ENCODE peak calls at places on chromosomes 11 and 22, in nine cellular contexts. One of them, this sample, is unnamed.

GRCh38 chr11:114262681-114263509 is 33.3 kb upstream of the NNMT start:
- DNase-seq in PC-3: peak; percentile 74
- DNase-seq in OCI-LY7: peak; percentile 50
- DNase-seq in GM23338: peak; percentile 72
- DNase-seq in MM.1S: peak; percentile 27
- DNase-seq in SK-N-SH: peak; percentile 75
- DNase-seq in neural progenitor cell: peak; percentile 77
- DNase-seq in hepatocyte: peak; percentile 71
- DNase-seq in HCT116: peak; percentile 26
- DNase-seq in this sample: peak; percentile 80

GRCh38 chr11:12066056-12066798 is 44.2 kb upstream of the MICAL2 start:
- DNase-seq in PC-3: peak; percentile 96
- DNase-seq in OCI-LY7: no peak
- DNase-seq in GM23338: no peak
- DNase-seq in MM.1S: no peak
- DNase-seq in SK-N-SH: no peak
- DNase-seq in neural progenitor cell: no peak
- DNase-seq in hepatocyte: peak; percentile 86
- DNase-seq in HCT116: peak; percentile 93
- DNase-seq in this sample: peak; percentile 98

GRCh38 chr11:86484164-86484794 is 109.6 kb downstream of the CCDC81 start:
- DNase-seq in PC-3: peak; percentile 92
- DNase-seq in OCI-LY7: no peak
- DNase-seq in GM23338: no peak
- DNase-seq in MM.1S: no peak
- DNase-seq in SK-N-SH: no peak
- DNase-seq in neural progenitor cell: no peak
- DNase-seq in hepatocyte: peak; percentile 76
- DNase-seq in HCT116: peak; percentile 31
- DNase-seq in this sample: peak; percentile 96

GRCh38 chr11:78199653-78200015 is 10.9 kb downstream of the USP35 start:
- DNase-seq in PC-3: no peak
- DNase-seq in OCI-LY7: no peak
- DNase-seq in GM23338: no peak
- DNase-seq in MM.1S: no peak
- DNase-seq in SK-N-SH: no peak
- DNase-seq in neural progenitor cell: no peak
- DNase-seq in hepatocyte: no peak
- DNase-seq in HCT116: no peak
- DNase-seq in this sample: no peak

GRCh38 chr11:10382518-10382917 is 72.5 kb upstream of the AMPD3 start:
- DNase-seq in PC-3: peak; percentile 47
- DNase-seq in OCI-LY7: peak; percentile 57
- DNase-seq in GM23338: peak; percentile 80
- DNase-seq in MM.1S: no peak
- DNase-seq in SK-N-SH: no peak
- DNase-seq in neural progenitor cell: no peak
- DNase-seq in hepatocyte: no peak
- DNase-seq in HCT116: peak; percentile 63
- DNase-seq in this sample: peak; percentile 63

GRCh38 chr11:99069831-99070444 is 49.2 kb downstream of the CNTN5 start:
- DNase-seq in PC-3: peak; percentile 39
- DNase-seq in OCI-LY7: no peak
- DNase-seq in GM23338: peak; percentile 45
- DNase-seq in MM.1S: peak; percentile 82
- DNase-seq in SK-N-SH: no peak
- DNase-seq in neural progenitor cell: peak; percentile 78
- DNase-seq in hepatocyte: peak; percentile 49
- DNase-seq in HCT116: no peak
- DNase-seq in this sample: no peak

GRCh38 chr22:23037429-23038333 is 32.6 kb upstream of the GNAZ start:
- DNase-seq in PC-3: no peak
- DNase-seq in OCI-LY7: peak; percentile 44
- DNase-seq in GM23338: no peak
- DNase-seq in MM.1S: no peak
- DNase-seq in SK-N-SH: no peak
- DNase-seq in neural progenitor cell: no peak
- DNase-seq in hepatocyte: no peak
- DNase-seq in HCT116: no peak
- DNase-seq in this sample: no peak

GRCh38 chr11:13009476-13009920 is 382 bp downstream of the RASSF10 start:
- DNase-seq in PC-3: no peak
- DNase-seq in OCI-LY7: no peak
- DNase-seq in GM23338: no peak
- DNase-seq in MM.1S: no peak
- DNase-seq in SK-N-SH: no peak
- DNase-seq in neural progenitor cell: no peak
- DNase-seq in hepatocyte: no peak
- DNase-seq in HCT116: no peak
- DNase-seq in this sample: peak; percentile 34

GRCh38 chr22:40210814-40211213 is 33.1 kb downstream of the TNRC6B start:
- DNase-seq in PC-3: no peak
- DNase-seq in OCI-LY7: peak; percentile 83
- DNase-seq in GM23338: no peak
- DNase-seq in MM.1S: no peak
- DNase-seq in SK-N-SH: no peak
- DNase-seq in neural progenitor cell: no peak
- DNase-seq in hepatocyte: no peak
- DNase-seq in HCT116: no peak
- DNase-seq in this sample: no peak

GRCh38 chr22:20268350-20269012 is 363 bp upstream of the RTN4R start:
- DNase-seq in PC-3: peak; percentile 59
- DNase-seq in OCI-LY7: peak; percentile 58
- DNase-seq in GM23338: peak; percentile 80
- DNase-seq in MM.1S: peak; percentile 36
- DNase-seq in SK-N-SH: peak; percentile 90
- DNase-seq in neural progenitor cell: peak; percentile 93
- DNase-seq in hepatocyte: peak; percentile 91
- DNase-seq in HCT116: peak; percentile 8
- DNase-seq in this sample: peak; percentile 76

GRCh38 chr11:38304926-38305325 is 1706.9 kb upstream of the RAG2 start:
- DNase-seq in PC-3: no peak
- DNase-seq in OCI-LY7: no peak
- DNase-seq in GM23338: no peak
- DNase-seq in MM.1S: no peak
- DNase-seq in SK-N-SH: no peak
- DNase-seq in neural progenitor cell: no peak
- DNase-seq in hepatocyte: no peak
- DNase-seq in HCT116: no peak
- DNase-seq in this sample: no peak

GRCh38 chr11:116357769-116358544 is 414.8 kb downstream of the BUD13 start:
- DNase-seq in PC-3: no peak
- DNase-seq in OCI-LY7: no peak
- DNase-seq in GM23338: peak; percentile 93
- DNase-seq in MM.1S: no peak
- DNase-seq in SK-N-SH: no peak
- DNase-seq in neural progenitor cell: peak; percentile 93
- DNase-seq in hepatocyte: peak; percentile 72
- DNase-seq in HCT116: peak; percentile 37
- DNase-seq in this sample: peak; percentile 18

GRCh38 chr11:85483861-85484260 is 143.3 kb downstream of the DLG2 start:
- DNase-seq in PC-3: no peak
- DNase-seq in OCI-LY7: no peak
- DNase-seq in GM23338: no peak
- DNase-seq in MM.1S: no peak
- DNase-seq in SK-N-SH: no peak
- DNase-seq in neural progenitor cell: no peak
- DNase-seq in hepatocyte: no peak
- DNase-seq in HCT116: no peak
- DNase-seq in this sample: no peak

GRCh38 chr11:107777094-107777493 is 65.2 kb upstream of the SLN start:
- DNase-seq in PC-3: no peak
- DNase-seq in OCI-LY7: no peak
- DNase-seq in GM23338: no peak
- DNase-seq in MM.1S: no peak
- DNase-seq in SK-N-SH: no peak
- DNase-seq in neural progenitor cell: no peak
- DNase-seq in hepatocyte: no peak
- DNase-seq in HCT116: no peak
- DNase-seq in this sample: no peak

GRCh38 chr11:75593337-75593915 is 31.4 kb downstream of the SERPINH1 start:
- DNase-seq in PC-3: no peak
- DNase-seq in OCI-LY7: no peak
- DNase-seq in GM23338: no peak
- DNase-seq in MM.1S: no peak
- DNase-seq in SK-N-SH: no peak
- DNase-seq in neural progenitor cell: no peak
- DNase-seq in hepatocyte: peak; percentile 46
- DNase-seq in HCT116: no peak
- DNase-seq in this sample: peak; percentile 18

GRCh38 chr11:10900686-10901415 is 43.0 kb upstream of the ZBED5 start:
- DNase-seq in PC-3: peak; percentile 64
- DNase-seq in OCI-LY7: no peak
- DNase-seq in GM23338: no peak
- DNase-seq in MM.1S: no peak
- DNase-seq in SK-N-SH: no peak
- DNase-seq in neural progenitor cell: no peak
- DNase-seq in hepatocyte: no peak
- DNase-seq in HCT116: no peak
- DNase-seq in this sample: peak; percentile 54

DNA sequence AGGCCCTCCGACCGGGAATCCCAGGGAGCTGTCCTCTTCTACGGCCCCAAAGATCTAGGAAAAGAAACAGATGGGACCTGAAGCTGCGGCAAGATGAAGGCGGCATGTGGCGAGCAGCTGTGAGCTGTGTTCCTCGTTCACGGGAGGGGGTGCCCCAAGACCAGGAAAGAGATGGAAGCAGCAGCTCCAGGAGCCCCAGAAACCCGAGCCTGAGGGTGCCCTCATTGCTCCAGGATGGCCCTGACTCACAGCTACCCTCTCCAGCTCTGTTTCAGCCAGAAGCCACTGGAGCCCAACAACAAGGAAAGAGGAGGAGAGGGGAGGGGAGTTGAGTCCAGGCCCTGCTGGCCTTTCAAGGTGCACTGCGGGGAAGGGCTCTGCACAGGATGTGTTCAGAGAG is 23.7 kb upstream of the NAP1L4 start:
- DNase-seq in PC-3: no peak
- DNase-seq in OCI-LY7: no peak
- DNase-seq in GM23338: no peak
- DNase-seq in MM.1S: no peak
- DNase-seq in SK-N-SH: peak; percentile 58
- DNase-seq in neural progenitor cell: no peak
- DNase-seq in hepatocyte: no peak
- DNase-seq in HCT116: no peak
- DNase-seq in this sample: peak; percentile 28
- TF ChIP-seq EZH2phosphoT487 in PC-3: no peak
- TF ChIP-seq EZH2phosphoT487 in OCI-LY7: no peak
- TF ChIP-seq EZH2phosphoT487 in GM23338: no peak
- TF ChIP-seq EZH2phosphoT487 in MM.1S: no peak
- TF ChIP-seq EZH2phosphoT487 in SK-N-SH: no peak
- TF ChIP-seq EZH2phosphoT487 in neural progenitor cell: no peak
- TF ChIP-seq EZH2phosphoT487 in hepatocyte: no peak
- TF ChIP-seq EZH2phosphoT487 in HCT116: no peak
- TF ChIP-seq EZH2phosphoT487 in this sample: no peak

GRCh38 chr11:117816846-117817212 is 7.7 kb downstream of the FXYD2 start:
- DNase-seq in PC-3: no peak
- DNase-seq in OCI-LY7: no peak
- DNase-seq in GM23338: no peak
- DNase-seq in MM.1S: no peak
- DNase-seq in SK-N-SH: no peak
- DNase-seq in neural progenitor cell: no peak
- DNase-seq in hepatocyte: no peak
- DNase-seq in HCT116: no peak
- DNase-seq in this sample: no peak
- H2AFZ ChIP-seq in PC-3: no peak overlapping the region
- H2AFZ ChIP-seq in OCI-LY7: no peak overlapping the region
- H2AFZ ChIP-seq in GM23338: peak overlapping the region; percentile 86
- H2AFZ ChIP-seq in MM.1S: peak overlapping the region; percentile 75
- H2AFZ ChIP-seq in SK-N-SH: peak overlapping the region; percentile 72
- H2AFZ ChIP-seq in neural progenitor cell: no peak overlapping the region
- H2AFZ ChIP-seq in hepatocyte: no peak overlapping the region
- H2AFZ ChIP-seq in HCT116: no peak overlapping the region
- H2AFZ ChIP-seq in this sample: no peak overlapping the region

GRCh38 chr11:122101625-122102291 is 14.3 kb downstream of the BLID start:
- DNase-seq in PC-3: no peak
- DNase-seq in OCI-LY7: no peak
- DNase-seq in GM23338: peak; percentile 87
- DNase-seq in MM.1S: no peak
- DNase-seq in SK-N-SH: peak; percentile 58
- DNase-seq in neural progenitor cell: peak; percentile 86
- DNase-seq in hepatocyte: peak; percentile 81
- DNase-seq in HCT116: no peak
- DNase-seq in this sample: peak; percentile 89

GRCh38 chr11:122105009-122105828 is 10.8 kb downstream of the BLID start:
- DNase-seq in PC-3: peak; percentile 59
- DNase-seq in OCI-LY7: no peak
- DNase-seq in GM23338: no peak
- DNase-seq in MM.1S: no peak
- DNase-seq in SK-N-SH: no peak
- DNase-seq in neural progenitor cell: peak; percentile 24
- DNase-seq in hepatocyte: no peak
- DNase-seq in HCT116: peak; percentile 32
- DNase-seq in this sample: peak; percentile 65

GRCh38 chr11:122104381-122104780 is 11.6 kb downstream of the BLID start:
- DNase-seq in PC-3: no peak
- DNase-seq in OCI-LY7: no peak
- DNase-seq in GM23338: no peak
- DNase-seq in MM.1S: no peak
- DNase-seq in SK-N-SH: no peak
- DNase-seq in neural progenitor cell: no peak
- DNase-seq in hepatocyte: no peak
- DNase-seq in HCT116: no peak
- DNase-seq in this sample: peak; percentile 63

GRCh38 chr11:122102426-122102825 is 13.6 kb downstream of the BLID start:
- DNase-seq in PC-3: no peak
- DNase-seq in OCI-LY7: no peak
- DNase-seq in GM23338: no peak
- DNase-seq in MM.1S: no peak
- DNase-seq in SK-N-SH: no peak
- DNase-seq in neural progenitor cell: no peak
- DNase-seq in hepatocyte: no peak
- DNase-seq in HCT116: no peak
- DNase-seq in this sample: peak; percentile 68

DNA sequence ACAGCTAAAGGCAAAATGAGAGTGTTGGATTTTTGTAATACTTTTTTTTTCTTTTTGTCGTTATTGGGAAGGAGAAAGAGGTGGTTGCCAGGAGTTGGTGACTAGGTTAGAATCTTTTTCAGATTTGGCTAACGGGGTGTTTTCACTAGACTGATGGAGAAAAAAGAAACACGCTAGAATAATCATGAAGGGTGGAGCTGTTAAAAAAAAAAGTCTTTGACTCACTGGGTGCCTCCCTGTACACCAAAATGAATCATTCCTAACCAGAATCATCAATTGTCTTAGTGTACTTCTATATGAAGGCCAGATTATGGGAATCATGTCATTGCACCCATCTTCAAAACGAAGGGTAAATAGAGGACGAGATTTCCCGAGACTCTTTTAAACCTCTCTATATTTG is 12.6 kb downstream of the BLID start:
- DNase-seq in PC-3: no peak
- DNase-seq in OCI-LY7: no peak
- DNase-seq in GM23338: no peak
- DNase-seq in MM.1S: no peak
- DNase-seq in SK-N-SH: no peak
- DNase-seq in neural progenitor cell: no peak
- DNase-seq in hepatocyte: no peak
- DNase-seq in HCT116: no peak
- DNase-seq in this sample: peak; percentile 87
- TF ChIP-seq EZH2phosphoT487 in PC-3: no peak
- TF ChIP-seq EZH2phosphoT487 in OCI-LY7: no peak
- TF ChIP-seq EZH2phosphoT487 in GM23338: no peak
- TF ChIP-seq EZH2phosphoT487 in MM.1S: no peak
- TF ChIP-seq EZH2phosphoT487 in SK-N-SH: no peak
- TF ChIP-seq EZH2phosphoT487 in neural progenitor cell: no peak
- TF ChIP-seq EZH2phosphoT487 in hepatocyte: no peak
- TF ChIP-seq EZH2phosphoT487 in HCT116: no peak
- TF ChIP-seq EZH2phosphoT487 in this sample: no peak

GRCh38 chr11:64340671-64341335 is 799 bp downstream of the CCDC88B start:
- DNase-seq in PC-3: no peak
- DNase-seq in OCI-LY7: peak; percentile 78
- DNase-seq in GM23338: peak; percentile 90
- DNase-seq in MM.1S: peak; percentile 37
- DNase-seq in SK-N-SH: peak; percentile 81
- DNase-seq in neural progenitor cell: peak; percentile 83
- DNase-seq in hepatocyte: peak; percentile 34
- DNase-seq in HCT116: no peak
- DNase-seq in this sample: peak; percentile 25
- H2AFZ ChIP-seq in PC-3: no peak overlapping the region
- H2AFZ ChIP-seq in OCI-LY7: peak overlapping the region; percentile 26
- H2AFZ ChIP-seq in GM23338: peak overlapping the region; percentile 97
- H2AFZ ChIP-seq in MM.1S: peak overlapping the region; percentile 80
- H2AFZ ChIP-seq in SK-N-SH: no peak overlapping the region
- H2AFZ ChIP-seq in neural progenitor cell: peak overlapping the region; percentile 90
- H2AFZ ChIP-seq in hepatocyte: no peak overlapping the region
- H2AFZ ChIP-seq in HCT116: no peak overlapping the region
- H2AFZ ChIP-seq in this sample: no peak overlapping the region

This sample was measured in GM23248.